ENCODE peak calls at places on chromosomes 13 and 19, in seven cellular contexts. F is central memory CD4-positive, alpha-beta T cell; C is NCI-H1092; H is tibial nerve; Z is left cardiac atrium; G is CD8-positive, alpha-beta memory T cell; D is caudate nucleus. A is an unnamed sample.

GRCh38 chr13:111521691-111522229 is 201.3 kb downstream of the TEX29 start:
- DNase-seq in H (no peak), C (no peak), F (no peak), Z (no peak), G (no peak), D (no peak), A (no peak)

GRCh38 chr19:33064117-33064777 is 441 bp downstream of the RHPN2 start:
- DNase-seq in G (no peak), C (no peak), Z (peak; percentile 29), D (no peak), F (no peak), H (no peak), A (peak; percentile 23)

GRCh38 chr13:44768775-44769578 is 192.8 kb upstream of the TSC22D1 start:
- DNase-seq in H (no peak), C (no peak), G (no peak), F (no peak), Z (no peak), D (no peak), A (no peak)

GRCh38 chr13:45336025-45336800 is 4.8 kb downstream of the TPT1 start:
- DNase-seq in D (no peak), F (no peak), G (no peak), C (no peak), Z (no peak), H (no peak), A (no peak)

GRCh38 chr19:55103190-55103589 is 14.2 kb downstream of the PPP1R12C start:
- DNase-seq in Z (no peak), G (no peak), D (no peak), H (no peak), C (no peak), F (no peak), A (no peak)

GRCh38 chr13:89343165-89343564 is 1672.0 kb downstream of the SLITRK5 start:
- DNase-seq in H (no peak), G (no peak), C (no peak), D (no peak), Z (no peak), F (no peak), A (no peak)

GRCh38 chr13:102708991-102709390 is 14.1 kb upstream of the METTL21C start:
- DNase-seq in Z (no peak), D (no peak), G (no peak), F (no peak), H (no peak), C (no peak), A (no peak)

GRCh38 chr19:11570039-11570462 is 7.4 kb downstream of the ACP5 start:
- DNase-seq in D (no peak), F (no peak), C (no peak), H (no peak), G (no peak), Z (no peak), A (no peak)

GRCh38 chr19:1210227-1210538 is 4.6 kb downstream of the STK11 start:
- DNase-seq in H (no peak), G (no peak), D (peak; percentile 21), C (no peak), F (no peak), Z (no peak), A (no peak)

GRCh38 chr13:43657485-43657884 is 129.3 kb downstream of the ENOX1 start:
- DNase-seq in D (no peak), G (no peak), H (no peak), Z (no peak), F (no peak), C (no peak), A (no peak)

A was measured in right cardiac atrium.